ENCODE peak calls at places on chromosomes 5 and 9, in eight cellular contexts. L is right lobe of liver, A is GM06990, S is neuronal stem cell, C is adipocyte, G is IMR-90, O is heart right ventricle, K is fibroblast of lung. U is an unnamed sample. For H3K36me3, the result is how much of the 10 kb centered on the place peaks cover.

GRCh38 chr9:69412741-69413150 is 87.7 kb downstream of the ENTREP1 start:
- DNase-seq in L (peak), A (no peak), S (peak), C (peak), G (peak), O (peak), K (peak), U (peak)

GRCh38 chr9:130196643-130197042 is 24.4 kb downstream of the NCS1 start:
- DNase-seq in L (no peak), A (no peak), S (no peak), C (no peak), G (peak), O (no peak), K (no peak), U (no peak)

GRCh38 chr9:110291921-110292575 is 35.7 kb upstream of the TXN start:
- DNase-seq in L (no peak), A (no peak), S (no peak), C (no peak), G (no peak), O (no peak), K (no peak), U (no peak)

GRCh38 chr9:85927077-85927476 is 13.9 kb upstream of the NAA35 start:
- DNase-seq in L (no peak), A (no peak), S (no peak), C (no peak), G (no peak), O (no peak), K (peak), U (no peak)

GRCh38 chr9:94827584-94828304 is 101.2 kb downstream of the AOPEP start:
- DNase-seq in L (no peak), A (no peak), S (no peak), C (peak), G (peak), O (peak), K (peak), U (no peak)

GRCh38 chr9:68705636-68706578 is 867 bp downstream of the PIP5K1B start:
- DNase-seq in L (peak), A (peak), S (no peak), C (no peak), G (no peak), O (peak), K (peak), U (no peak)

GRCh38 chr5:1171340-1171941 is 30.0 kb upstream of the SLC6A19 start:
- DNase-seq in L (no peak), A (no peak), S (no peak), C (peak), G (peak), O (no peak), K (peak), U (no peak)

GRCh38 chr5:6730407-6730806 is 17.2 kb downstream of the TENT4A start:
- DNase-seq in L (no peak), A (no peak), S (no peak), C (no peak), G (no peak), O (no peak), K (no peak), U (no peak)

GRCh38 chr5:36724429-36725332 is 118.3 kb downstream of the SLC1A3 start:
- DNase-seq in L (peak), A (peak), S (no peak), C (no peak), G (no peak), O (peak), K (no peak), U (no peak)
- H3K4me3 ChIP-seq in L (no peak), A (peak), S (no peak), C (no peak), G (no peak), O (no peak), K (no peak), U (no peak)

GRCh38 chr9:116193636-116194035 is 40.0 kb downstream of the PAPPA start:
- DNase-seq in L (no peak), A (no peak), S (no peak), C (peak), G (peak), O (no peak), K (peak), U (no peak)

GRCh38 chr9:116191757-116192415 is 38.3 kb downstream of the PAPPA start:
- DNase-seq in L (no peak), A (no peak), S (no peak), C (no peak), G (no peak), O (no peak), K (no peak), U (no peak)

GRCh38 chr9:116189683-116190082 is 36.1 kb downstream of the PAPPA start:
- DNase-seq in L (peak), A (no peak), S (no peak), C (no peak), G (no peak), O (no peak), K (no peak), U (no peak)

GRCh38 chr9:116190595-116190994 is 37.0 kb downstream of the PAPPA start:
- DNase-seq in L (no peak), A (no peak), S (no peak), C (no peak), G (no peak), O (no peak), K (no peak), U (no peak)

GRCh38 chr9:116190997-116191396 is 37.4 kb downstream of the PAPPA start:
- DNase-seq in L (no peak), A (no peak), S (no peak), C (peak), G (peak), O (no peak), K (peak), U (no peak)
- H3K36me3 ChIP-seq in L (under half), A (under half), S (half or more), C (under half), G (under half), O (under half), K (under half), U (under half)

DNA sequence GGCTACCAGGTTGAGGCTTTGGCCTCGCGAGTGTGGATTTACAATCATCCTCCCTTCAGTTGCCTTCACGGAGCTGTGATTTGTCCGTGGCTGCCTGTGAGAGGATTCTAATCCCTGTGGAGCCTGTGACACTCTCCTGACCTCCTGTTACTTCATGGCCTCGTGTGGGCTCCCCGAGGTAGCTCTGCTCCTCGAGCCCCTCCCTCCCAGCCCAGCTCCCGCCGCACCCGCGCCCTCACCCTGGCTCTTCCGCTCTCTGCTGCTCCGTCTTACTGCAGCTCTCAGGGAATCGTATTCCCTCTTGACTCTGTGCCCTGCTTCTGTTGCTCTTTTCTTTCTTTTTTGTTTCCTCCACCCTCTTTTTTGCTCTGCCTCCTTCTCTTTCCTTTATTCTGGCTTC is 107.3 kb upstream of the STC2 start:
- DNase-seq in L (no peak), A (no peak), S (no peak), C (no peak), G (no peak), O (no peak), K (no peak), U (no peak)
- H3K4me3 ChIP-seq in L (no peak), A (no peak), S (no peak), C (peak), G (no peak), O (no peak), K (no peak), U (no peak)

GRCh38 chr9:127447416-127448111 is 3.6 kb downstream of the RPL12 start:
- DNase-seq in L (no peak), A (no peak), S (no peak), C (peak), G (peak), O (no peak), K (peak), U (no peak)

GRCh38 chr9:127445851-127446719 is 5.1 kb downstream of the RPL12 start:
- DNase-seq in L (no peak), A (no peak), S (no peak), C (peak), G (no peak), O (no peak), K (no peak), U (no peak)

GRCh38 chr9:127448112-127448805 is 2.9 kb downstream of the RPL12 start:
- DNase-seq in L (no peak), A (no peak), S (no peak), C (peak), G (no peak), O (no peak), K (no peak), U (no peak)

GRCh38 chr9:127444921-127445850 is 6.0 kb downstream of the RPL12 start:
- DNase-seq in L (no peak), A (no peak), S (no peak), C (peak), G (peak), O (no peak), K (peak), U (no peak)

DNA sequence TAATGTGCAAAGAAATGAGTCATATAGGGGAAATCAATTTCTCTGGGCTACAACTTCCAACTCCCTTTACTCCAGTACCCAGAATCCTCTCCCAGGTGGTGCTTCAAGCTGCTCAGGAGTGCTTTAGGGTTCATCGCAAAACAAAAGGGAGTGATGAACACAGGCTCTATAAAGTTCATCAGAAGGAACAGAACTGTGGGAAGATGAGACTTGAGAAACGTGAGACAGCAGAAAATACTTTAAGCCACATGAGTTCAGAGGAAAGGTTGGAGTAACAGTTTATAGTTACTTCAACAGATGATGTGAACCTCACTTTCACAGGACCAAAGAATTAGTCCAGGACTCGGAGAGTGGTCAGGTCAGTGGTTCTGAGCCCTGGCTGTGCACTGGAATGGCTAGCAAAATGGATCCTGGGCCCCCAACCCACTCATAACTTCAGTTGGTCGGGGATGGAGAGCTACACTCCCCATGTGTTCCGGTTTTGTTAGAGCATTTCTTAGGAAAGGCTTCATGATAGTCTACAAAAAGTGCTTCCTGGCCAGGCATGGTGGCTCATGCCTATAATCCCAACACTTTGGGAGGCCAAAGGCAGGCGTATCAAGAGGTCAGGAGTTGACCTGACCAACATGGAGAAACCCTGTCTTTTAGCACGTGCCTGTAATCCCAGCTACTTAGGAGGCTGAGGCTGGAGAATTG is 4.3 kb downstream of the RPL12 start:
- DNase-seq in L (no peak), A (no peak), S (no peak), C (no peak), G (no peak), O (no peak), K (no peak), U (no peak)
- H3K36me3 ChIP-seq in L (under half), A (under half), S (half or more), C (half or more), G (half or more), O (under half), K (under half), U (half or more)

GRCh38 chr9:6413365-6414263 is 615 bp downstream of the UHRF2 start:
- DNase-seq in L (peak), A (peak), S (peak), C (peak), G (no peak), O (peak), K (no peak), U (no peak)
- H3K4me3 ChIP-seq in L (peak), A (peak), S (peak), C (peak), G (peak), O (peak), K (peak), U (peak)

GRCh38 chr5:67124556-67124955 is 72.0 kb downstream of the CD180 start:
- DNase-seq in L (no peak), A (no peak), S (no peak), C (no peak), G (no peak), O (no peak), K (no peak), U (no peak)

GRCh38 chr5:67133781-67134180 is 62.8 kb downstream of the CD180 start:
- DNase-seq in L (no peak), A (no peak), S (no peak), C (no peak), G (no peak), O (no peak), K (peak), U (no peak)

GRCh38 chr5:67135381-67135780 is 61.2 kb downstream of the CD180 start:
- DNase-seq in L (no peak), A (no peak), S (no peak), C (no peak), G (no peak), O (no peak), K (no peak), U (no peak)

GRCh38 chr5:67133217-67133616 is 63.4 kb downstream of the CD180 start:
- DNase-seq in L (no peak), A (no peak), S (no peak), C (no peak), G (no peak), O (no peak), K (no peak), U (no peak)

GRCh38 chr5:67129768-67130167 is 66.8 kb downstream of the CD180 start:
- DNase-seq in L (no peak), A (no peak), S (no peak), C (no peak), G (no peak), O (no peak), K (no peak), U (no peak)
- H3K36me3 ChIP-seq in L (under half), A (under half), S (under half), C (under half), G (under half), O (under half), K (under half), U (under half)